ENCODE peak calls at places on chromosomes 13 and 19, in six cellular contexts. L is central memory CD4-positive, alpha-beta T cell; J is germinal center; M is uterus; H is retina; C is fibroblast of the conjunctiva. Q is an unnamed sample.

GRCh38 chr13:110687736-110688135 is 18.2 kb downstream of the CARS2 start:
- DNase-seq in J (no peak), C (no peak), L (no peak), M (peak), H (no peak), Q (peak)

GRCh38 chr19:16542894-16543498 is 759 bp upstream of the CHERP start:
- DNase-seq in C (no peak), H (no peak), L (no peak), J (no peak), M (no peak), Q (no peak)

GRCh38 chr13:93480553-93481106 is 254.0 kb downstream of the GPC6 start:
- DNase-seq in C (no peak), H (no peak), L (no peak), M (no peak), J (no peak), Q (no peak)

GRCh38 chr13:89660752-89661151 is 1686.7 kb upstream of the MIR17HG start:
- DNase-seq in H (no peak), J (no peak), M (no peak), L (no peak), C (no peak), Q (no peak)

GRCh38 chr19:41264581-41265375 is 606 bp downstream of the HNRNPUL1 start:
- DNase-seq in J (peak), L (peak), C (no peak), M (peak), H (no peak), Q (peak)

GRCh38 chr13:34671136-34671535 is 270.9 kb upstream of the NBEA start:
- DNase-seq in L (no peak), C (no peak), J (no peak), H (no peak), M (no peak), Q (no peak)

GRCh38 chr13:73970413-73971055 is 163.7 kb downstream of the KLF12 start:
- DNase-seq in C (peak), J (no peak), L (no peak), M (no peak), H (no peak), Q (no peak)

GRCh38 chr19:1474011-1474764 is 4.8 kb downstream of the C19orf25 start:
- DNase-seq in L (no peak), C (no peak), H (peak), M (no peak), J (no peak), Q (no peak)

GRCh38 chr19:46872967-46873366 is 12.2 kb downstream of the ARHGAP35 start:
- DNase-seq in J (no peak), H (no peak), L (no peak), M (no peak), C (no peak), Q (peak)

GRCh38 chr13:42524487-42525034 is 49.4 kb upstream of the TNFSF11 start:
- DNase-seq in C (no peak), H (no peak), M (no peak), L (no peak), J (peak), Q (no peak)

GRCh38 chr19:2059422-2060201 is 8.6 kb upstream of the MKNK2 start:
- DNase-seq in L (no peak), C (peak), H (peak), M (peak), J (no peak), Q (peak)